ENCODE peak calls at places on chromosomes 13 and 19, in nine cellular contexts. W is heart right ventricle, S is kidney, Z is A549, J is IMR-90, I is breast epithelium, E is left lung, T is body of pancreas, A is tibial nerve. D is an unnamed sample. For H3K4me1, the result is how much of the 10 kb centered on the place peaks cover.

GRCh38 chr13:35994131-35994966 is 136.8 kb downstream of the DCLK1 start:
- DNase-seq in W (peak), E (no peak), Z (no peak), S (no peak), I (no peak), J (peak), A (no peak), T (peak), D (peak)

GRCh38 chr19:46739290-46739771 is 6.5 kb upstream of the FKRP start:
- DNase-seq in Z (no peak), A (no peak), T (no peak), J (no peak), S (peak), E (peak), I (no peak), W (peak), D (no peak)

GRCh38 chr19:42386974-42387707 is 3.0 kb downstream of the CNFN start:
- DNase-seq in I (peak), Z (peak), S (no peak), T (peak), J (peak), E (peak), A (peak), W (peak), D (peak)

GRCh38 chr19:18205180-18205915 is 1.5 kb upstream of the RAB3A start:
- DNase-seq in E (peak), Z (no peak), I (peak), T (peak), S (peak), J (peak), A (peak), W (peak), D (peak)

GRCh38 chr13:50468849-50469669 is 374.4 kb downstream of the DLEU7 start:
- DNase-seq in W (no peak), I (no peak), J (no peak), E (no peak), S (no peak), T (no peak), A (no peak), Z (no peak), D (no peak)

GRCh38 chr19:43690890-43691289 is 20.9 kb upstream of the PLAUR start:
- DNase-seq in S (no peak), Z (no peak), A (no peak), W (no peak), T (no peak), I (no peak), E (no peak), J (no peak), D (no peak)

GRCh38 chr19:50039968-50040367 is 14.2 kb downstream of the ZNF473 start:
- DNase-seq in E (no peak), T (no peak), W (no peak), A (no peak), J (peak), Z (no peak), I (no peak), S (no peak), D (no peak)

GRCh38 chr13:34465423-34465922 is 476.6 kb upstream of the NBEA start:
- DNase-seq in T (no peak), A (no peak), I (no peak), E (no peak), W (no peak), S (no peak), J (no peak), Z (no peak), D (no peak)

GRCh38 chr19:48695743-48696352 is at the start of gene FUT2:
- DNase-seq in W (no peak), J (no peak), Z (no peak), S (no peak), T (peak), A (no peak), E (no peak), I (no peak), D (no peak)

GRCh38 chr19:36688058-36688457 is 646 bp downstream of the ZNF567 start:
- DNase-seq in W (no peak), S (no peak), J (no peak), Z (no peak), A (no peak), E (no peak), I (no peak), T (no peak), D (no peak)

GRCh38 chr19:7855426-7856276 is 18.5 kb downstream of the PRR36 start:
- DNase-seq in S (no peak), W (no peak), I (no peak), A (no peak), J (no peak), E (peak), T (no peak), Z (no peak), D (no peak)

GRCh38 chr13:38686635-38687245 is at the start of gene FREM2:
- DNase-seq in T (peak), J (no peak), E (peak), I (no peak), W (no peak), S (peak), Z (peak), A (no peak), D (no peak)

GRCh38 chr13:30338331-30338851 is 31.0 kb upstream of the KATNAL1 start:
- DNase-seq in J (peak), Z (no peak), S (no peak), E (no peak), A (no peak), W (no peak), T (no peak), I (no peak), D (no peak)

GRCh38 chr19:10718205-10719196 is 622 bp downstream of the DNM2 start:
- DNase-seq in J (peak), S (peak), I (no peak), Z (no peak), E (peak), A (no peak), T (peak), W (peak), D (peak)

GRCh38 chr13:33918199-33918932 is 100.4 kb downstream of the RFC3 start:
- DNase-seq in J (peak), Z (peak), W (no peak), E (no peak), T (no peak), A (no peak), S (no peak), I (no peak), D (no peak)

GRCh38 chr13:38398810-38399493 is 49.3 kb downstream of the UFM1 start:
- DNase-seq in A (no peak), W (no peak), J (peak), T (no peak), I (no peak), Z (no peak), E (no peak), S (no peak), D (no peak)

GRCh38 chr13:41420146-41420545 is 37.2 kb upstream of the RGCC start:
- DNase-seq in E (peak), S (no peak), T (no peak), W (no peak), Z (no peak), I (no peak), J (no peak), A (no peak), D (no peak)

GRCh38 chr13:87999141-87999765 is 328.1 kb downstream of the SLITRK5 start:
- DNase-seq in S (no peak), I (no peak), E (no peak), W (no peak), A (no peak), J (peak), Z (no peak), T (no peak), D (no peak)

GRCh38 chr13:44017756-44018309 is 138.1 kb downstream of the LACC1 start:
- DNase-seq in S (no peak), T (no peak), J (no peak), I (no peak), Z (no peak), W (peak), E (no peak), A (no peak), D (no peak)

GRCh38 chr19:14277608-14278007 is 71.6 kb upstream of the ADGRL1 start:
- DNase-seq in Z (no peak), A (no peak), S (peak), T (no peak), E (no peak), W (no peak), I (no peak), J (no peak), D (no peak)

GRCh38 chr19:37855098-37855497 is 51.3 kb downstream of the WDR87 start:
- DNase-seq in T (peak), I (peak), Z (no peak), W (peak), E (peak), A (no peak), J (peak), S (peak), D (peak)

GRCh38 chr13:95027638-95028037 is 273.6 kb downstream of the ABCC4 start:
- DNase-seq in S (no peak), E (no peak), Z (no peak), W (no peak), T (no peak), J (no peak), I (no peak), A (no peak), D (no peak)

GRCh38 chr19:50230379-50231351 is 27.2 kb downstream of the MYH14 start:
- DNase-seq in J (no peak), S (no peak), I (no peak), E (no peak), T (no peak), A (no peak), W (peak), Z (no peak), D (no peak)

GRCh38 chr13:50444726-50445125 is 398.8 kb downstream of the DLEU7 start:
- DNase-seq in Z (no peak), I (no peak), T (no peak), A (no peak), E (no peak), W (no peak), S (no peak), J (no peak), D (no peak)

GRCh38 chr13:103277099-103277498 is 210.9 kb upstream of the SLC10A2 start:
- DNase-seq in W (no peak), J (no peak), Z (no peak), E (no peak), I (no peak), A (no peak), S (no peak), T (no peak), D (no peak)

GRCh38 chr13:101127741-101128353 is 288.5 kb downstream of the NALCN start:
- DNase-seq in T (peak), S (no peak), Z (peak), E (no peak), A (no peak), W (no peak), J (peak), I (no peak), D (peak)

GRCh38 chr13:61036715-61037114 is 378.9 kb downstream of the PCDH20 start:
- DNase-seq in I (no peak), Z (no peak), J (no peak), E (no peak), A (no peak), W (no peak), T (no peak), S (no peak), D (no peak)

GRCh38 chr13:46531953-46532352 is 21.0 kb upstream of the LRCH1 start:
- DNase-seq in J (no peak), A (no peak), T (no peak), W (no peak), Z (peak), E (no peak), S (no peak), I (no peak), D (no peak)

GRCh38 chr19:48443262-48443661 is 2.5 kb upstream of the GRWD1 start:
- DNase-seq in I (no peak), A (no peak), T (peak), W (no peak), J (no peak), S (peak), Z (no peak), E (peak), D (no peak)

GRCh38 chr19:8922591-8922990 is 87.6 kb downstream of the MUC16 start:
- DNase-seq in I (no peak), E (no peak), A (no peak), J (no peak), W (no peak), S (no peak), Z (no peak), T (no peak), D (peak)

GRCh38 chr19:48606463-48607358 is at the start of gene SPACA4:
- DNase-seq in J (no peak), Z (no peak), I (no peak), A (no peak), E (no peak), T (no peak), S (no peak), W (no peak), D (no peak)

GRCh38 chr19:31378404-31378803 is 29.2 kb upstream of the TSHZ3 start:
- DNase-seq in Z (peak), A (no peak), E (no peak), J (peak), I (no peak), W (no peak), T (peak), S (no peak), D (peak)

GRCh38 chr13:79867248-79867647 is 386.3 kb downstream of the NDFIP2 start:
- DNase-seq in T (no peak), E (no peak), Z (no peak), W (no peak), I (no peak), S (no peak), A (no peak), J (peak), D (no peak)

GRCh38 chr13:39779337-39780270 is 124.1 kb downstream of the COG6 start:
- DNase-seq in W (no peak), T (peak), S (no peak), A (no peak), J (peak), I (no peak), Z (no peak), E (no peak), D (no peak)

GRCh38 chr13:84137292-84137691 is 255.0 kb upstream of the SLITRK1 start:
- DNase-seq in A (no peak), E (no peak), T (no peak), Z (no peak), W (no peak), I (no peak), J (no peak), S (no peak), D (no peak)

GRCh38 chr13:33751151-33751550 is 66.8 kb upstream of the RFC3 start:
- DNase-seq in S (no peak), J (peak), A (no peak), Z (no peak), I (no peak), T (no peak), E (no peak), W (no peak), D (no peak)

GRCh38 chr13:29847501-29847983 is 2.9 kb downstream of the UBL3 start:
- DNase-seq in E (no peak), S (no peak), I (no peak), T (peak), W (no peak), J (peak), Z (peak), A (no peak), D (peak)

DNA sequence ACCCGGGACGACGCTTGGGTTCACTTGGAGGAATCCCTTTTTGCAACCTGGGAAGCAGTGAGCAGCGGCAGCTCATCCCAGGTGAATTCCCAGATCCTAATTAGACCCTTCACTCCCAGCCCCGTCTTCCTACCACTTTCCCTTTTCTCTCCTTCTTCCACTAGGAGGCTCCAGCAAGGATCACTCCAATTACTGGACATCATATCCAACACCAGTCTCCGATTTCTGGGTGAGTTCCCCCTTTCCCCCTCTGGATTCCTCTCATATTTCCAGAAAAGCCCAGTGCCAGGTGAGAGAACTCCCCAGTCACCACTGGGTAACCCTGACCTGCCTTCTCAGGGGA is 17.1 kb upstream of the ZSCAN4 start:
- DNase-seq in S (no peak), J (no peak), W (no peak), T (no peak), Z (no peak), I (no peak), E (no peak), A (no peak), D (no peak)
- H3K4me3 ChIP-seq in S (no peak), J (no peak), W (no peak), T (no peak), Z (no peak), I (peak), E (peak), A (no peak), D (no peak)

DNA sequence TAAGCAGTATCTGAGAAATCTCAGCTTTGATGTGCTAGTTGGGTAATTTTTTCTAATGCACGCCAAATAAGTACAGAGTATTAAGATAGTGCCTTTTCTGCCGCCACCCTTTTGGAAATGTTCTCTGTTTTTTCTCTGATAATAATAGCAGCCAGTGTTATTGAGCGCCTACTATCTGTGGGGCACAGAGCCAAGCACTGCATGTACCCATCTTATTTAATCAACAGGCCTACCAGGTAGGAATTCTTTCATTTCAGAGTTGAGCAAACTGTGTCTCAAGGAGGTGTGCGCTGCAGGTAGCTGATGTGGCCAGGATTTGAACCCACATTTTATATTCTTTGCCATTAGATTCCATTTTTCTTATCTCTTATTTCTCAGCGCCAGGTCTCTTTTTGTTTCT is 1.4 kb downstream of the EPN1 start:
- DNase-seq in J (peak), Z (no peak), E (no peak), T (peak), I (no peak), A (no peak), W (no peak), S (no peak), D (no peak)
- TF ChIP-seq CTCF in J (peak), Z (no peak), E (no peak), T (peak), I (no peak), A (no peak), W (no peak), S (no peak), D (no peak)

DNA sequence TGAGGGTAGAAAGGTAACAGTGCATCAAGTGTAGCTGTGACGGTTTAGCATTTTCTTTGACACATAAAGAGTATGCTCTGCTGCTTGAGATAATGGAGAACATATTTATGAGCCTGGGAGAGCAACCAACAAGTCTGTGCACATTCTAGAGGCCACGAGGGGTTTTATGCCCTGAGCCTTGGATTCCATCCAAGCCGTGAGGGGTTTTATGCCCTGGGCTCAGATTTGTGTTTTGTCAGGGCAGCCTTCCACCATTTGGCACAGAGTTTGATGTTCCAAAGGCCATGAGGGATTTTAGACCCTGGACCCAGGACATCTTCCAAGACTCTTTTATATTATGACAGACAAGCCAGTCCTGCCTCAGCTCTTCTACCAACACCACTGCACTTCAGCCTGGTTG is 106.4 kb downstream of the ZNF486 start:
- DNase-seq in S (no peak), E (no peak), W (no peak), T (no peak), J (no peak), I (no peak), A (no peak), Z (no peak), D (no peak)
- H3K4me1 ChIP-seq in S (under half), E (under half), W (under half), T (under half), J (under half), I (under half), A (under half), Z (under half), D (under half)

GRCh38 chr19:3463039-3463958 is 17.0 kb downstream of the SMIM24 start:
- DNase-seq in Z (no peak), I (no peak), W (no peak), T (no peak), J (no peak), E (peak), A (no peak), S (no peak), D (no peak)
- H3K4me3 ChIP-seq in Z (no peak), I (no peak), W (no peak), T (no peak), J (no peak), E (no peak), A (no peak), S (no peak), D (no peak)

GRCh38 chr19:21704320-21704719 is 63.1 kb downstream of the ZNF100 start:
- DNase-seq in E (no peak), J (no peak), I (no peak), T (no peak), W (no peak), A (no peak), S (no peak), Z (no peak), D (no peak)
- TF ChIP-seq CTCF in E (no peak), J (no peak), I (no peak), T (no peak), W (no peak), A (no peak), S (no peak), Z (no peak), D (no peak)

DNA sequence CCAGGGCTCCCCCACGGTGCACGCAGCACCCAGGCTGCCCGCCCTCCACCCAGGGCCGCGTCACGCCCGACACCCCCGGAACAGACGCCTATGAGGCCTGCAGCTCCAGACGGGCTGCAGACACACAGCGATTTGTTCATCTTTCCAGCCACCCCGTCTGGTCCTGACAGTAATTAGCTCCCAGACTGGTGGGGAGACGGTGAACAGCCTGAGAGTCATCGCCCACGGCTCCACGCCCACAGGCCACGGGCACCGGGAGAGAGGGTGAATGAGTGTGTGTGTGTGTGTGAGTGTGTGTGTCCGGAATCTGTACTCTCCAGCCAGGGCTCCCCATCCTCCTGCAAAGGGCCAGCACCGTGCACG is 18.1 kb downstream of the GADD45B start:
- DNase-seq in S (no peak), E (no peak), A (no peak), W (no peak), I (no peak), J (peak), Z (peak), T (no peak), D (peak)
- H3K4me1 ChIP-seq in S (under half), E (half or more), A (under half), W (under half), I (under half), J (under half), Z (half or more), T (half or more), D (under half)

DNA sequence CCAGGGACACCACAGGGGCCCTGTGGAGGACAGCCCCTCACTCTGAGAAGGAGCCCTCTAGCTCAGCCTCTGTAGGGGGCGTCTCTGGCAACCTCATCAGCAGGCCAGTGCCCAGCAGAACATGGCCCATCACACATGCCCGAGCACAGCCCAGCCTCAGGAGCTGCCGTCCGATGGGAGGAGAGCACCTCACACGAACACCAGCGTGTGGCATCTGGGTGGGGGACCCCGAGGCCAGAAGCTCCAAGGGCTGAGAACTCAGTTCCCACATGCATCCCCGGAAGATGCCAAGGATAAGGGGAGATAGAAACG is 11.3 kb downstream of the SH3GL1 start:
- DNase-seq in W (no peak), S (no peak), T (no peak), J (no peak), I (no peak), A (no peak), E (no peak), Z (no peak), D (no peak)
- H3K4me3 ChIP-seq in W (no peak), S (no peak), T (no peak), J (no peak), I (no peak), A (no peak), E (no peak), Z (no peak), D (no peak)